ENCODE peak calls at places on chromosomes 4 and X, in eight cellular contexts. One of them, this sample, is unnamed.

GRCh38 chr4:142752331-142752830 is 93.7 kb downstream of the INPP4B start:
- DNase-seq in kidney: no peak
- DNase-seq in colonic mucosa: no peak
- DNase-seq in HL-60: no peak
- DNase-seq in mesenchymal stem cell: no peak
- DNase-seq in foreskin fibroblast: no peak
- DNase-seq in PC-3: no peak
- DNase-seq in bronchial epithelial cell: no peak
- DNase-seq in this sample: no peak

GRCh38 chrX:44155126-44155525 is 181.9 kb upstream of the NDP start:
- DNase-seq in PC-3: no peak
- DNase-seq in foreskin fibroblast: no peak
- DNase-seq in colonic mucosa: no peak
- DNase-seq in HL-60: no peak
- DNase-seq in mesenchymal stem cell: no peak
- DNase-seq in kidney: no peak
- DNase-seq in bronchial epithelial cell: no peak
- DNase-seq in this sample: no peak

GRCh38 chr4:55248756-55249155 is 97.3 kb upstream of the SRD5A3 start:
- DNase-seq in PC-3: no peak
- DNase-seq in colonic mucosa: no peak
- DNase-seq in HL-60: no peak
- DNase-seq in mesenchymal stem cell: no peak
- DNase-seq in foreskin fibroblast: no peak
- DNase-seq in bronchial epithelial cell: no peak
- DNase-seq in kidney: no peak
- DNase-seq in this sample: no peak

GRCh38 chr4:98434816-98435215 is 173.6 kb downstream of the RAP1GDS1 start:
- DNase-seq in colonic mucosa: no peak
- DNase-seq in foreskin fibroblast: no peak
- DNase-seq in bronchial epithelial cell: no peak
- DNase-seq in mesenchymal stem cell: no peak
- DNase-seq in PC-3: no peak
- DNase-seq in kidney: no peak
- DNase-seq in HL-60: no peak
- DNase-seq in this sample: no peak

GRCh38 chr4:174714393-174715211 is 114.4 kb downstream of the GLRA3 start:
- DNase-seq in PC-3: peak
- DNase-seq in mesenchymal stem cell: peak
- DNase-seq in bronchial epithelial cell: peak
- DNase-seq in colonic mucosa: peak
- DNase-seq in HL-60: peak
- DNase-seq in kidney: no peak
- DNase-seq in foreskin fibroblast: no peak
- DNase-seq in this sample: peak

GRCh38 chr4:145694929-145695328 is 15.0 kb downstream of the C4orf51 start:
- DNase-seq in kidney: no peak
- DNase-seq in bronchial epithelial cell: no peak
- DNase-seq in HL-60: no peak
- DNase-seq in foreskin fibroblast: no peak
- DNase-seq in mesenchymal stem cell: no peak
- DNase-seq in colonic mucosa: no peak
- DNase-seq in PC-3: peak
- DNase-seq in this sample: no peak

GRCh38 chrX:30971761-30972603 is 82.9 kb upstream of the TAB3 start:
- DNase-seq in HL-60: no peak
- DNase-seq in mesenchymal stem cell: peak
- DNase-seq in PC-3: peak
- DNase-seq in bronchial epithelial cell: peak
- DNase-seq in colonic mucosa: peak
- DNase-seq in kidney: no peak
- DNase-seq in foreskin fibroblast: peak
- DNase-seq in this sample: peak

GRCh38 chrX:71067079-71067478 is 1.1 kb downstream of the SNX12 start:
- DNase-seq in PC-3: no peak
- DNase-seq in HL-60: no peak
- DNase-seq in kidney: no peak
- DNase-seq in mesenchymal stem cell: peak
- DNase-seq in foreskin fibroblast: no peak
- DNase-seq in colonic mucosa: no peak
- DNase-seq in bronchial epithelial cell: no peak
- DNase-seq in this sample: no peak

GRCh38 chrX:2614911-2615310 is 76.2 kb upstream of the CD99 start:
- DNase-seq in kidney: no peak
- DNase-seq in foreskin fibroblast: peak
- DNase-seq in HL-60: no peak
- DNase-seq in bronchial epithelial cell: peak
- DNase-seq in mesenchymal stem cell: peak
- DNase-seq in PC-3: peak
- DNase-seq in colonic mucosa: no peak
- DNase-seq in this sample: peak

GRCh38 chrX:71282514-71283408 is 674 bp upstream of the NONO start:
- DNase-seq in foreskin fibroblast: no peak
- DNase-seq in bronchial epithelial cell: peak
- DNase-seq in kidney: no peak
- DNase-seq in PC-3: no peak
- DNase-seq in colonic mucosa: no peak
- DNase-seq in mesenchymal stem cell: no peak
- DNase-seq in HL-60: no peak
- DNase-seq in this sample: peak

GRCh38 chr4:87304659-87305277 is 17.9 kb downstream of the HSD17B13 start:
- DNase-seq in bronchial epithelial cell: peak
- DNase-seq in HL-60: no peak
- DNase-seq in PC-3: peak
- DNase-seq in colonic mucosa: no peak
- DNase-seq in foreskin fibroblast: no peak
- DNase-seq in mesenchymal stem cell: peak
- DNase-seq in kidney: no peak
- DNase-seq in this sample: peak

GRCh38 chr4:88533088-88533790 is 9.7 kb upstream of the PYURF start:
- DNase-seq in bronchial epithelial cell: peak
- DNase-seq in colonic mucosa: no peak
- DNase-seq in HL-60: no peak
- DNase-seq in kidney: no peak
- DNase-seq in PC-3: peak
- DNase-seq in mesenchymal stem cell: peak
- DNase-seq in foreskin fibroblast: peak
- DNase-seq in this sample: no peak

GRCh38 chrX:23554304-23554703 is 113.0 kb upstream of the PRDX4 start:
- DNase-seq in bronchial epithelial cell: peak
- DNase-seq in mesenchymal stem cell: peak
- DNase-seq in PC-3: peak
- DNase-seq in kidney: no peak
- DNase-seq in colonic mucosa: no peak
- DNase-seq in HL-60: no peak
- DNase-seq in foreskin fibroblast: peak
- DNase-seq in this sample: peak

GRCh38 chr4:46432923-46433322 is 43.0 kb upstream of the GABRA2 start:
- DNase-seq in foreskin fibroblast: no peak
- DNase-seq in colonic mucosa: no peak
- DNase-seq in bronchial epithelial cell: peak
- DNase-seq in mesenchymal stem cell: peak
- DNase-seq in HL-60: no peak
- DNase-seq in PC-3: peak
- DNase-seq in kidney: no peak
- DNase-seq in this sample: no peak

GRCh38 chrX:73447311-73447794 is 500 bp downstream of the CDX4 start:
- DNase-seq in foreskin fibroblast: no peak
- DNase-seq in kidney: peak
- DNase-seq in mesenchymal stem cell: no peak
- DNase-seq in bronchial epithelial cell: no peak
- DNase-seq in colonic mucosa: no peak
- DNase-seq in HL-60: no peak
- DNase-seq in PC-3: no peak
- DNase-seq in this sample: no peak

GRCh38 chr4:83516042-83516772 is 19.7 kb upstream of the GPAT3 start:
- DNase-seq in HL-60: no peak
- DNase-seq in colonic mucosa: no peak
- DNase-seq in bronchial epithelial cell: peak
- DNase-seq in foreskin fibroblast: peak
- DNase-seq in PC-3: peak
- DNase-seq in mesenchymal stem cell: peak
- DNase-seq in kidney: no peak
- DNase-seq in this sample: peak

GRCh38 chr4:53614616-53615015 is 23.3 kb upstream of the LNX1 start:
- DNase-seq in PC-3: peak
- DNase-seq in foreskin fibroblast: no peak
- DNase-seq in kidney: no peak
- DNase-seq in mesenchymal stem cell: no peak
- DNase-seq in HL-60: no peak
- DNase-seq in colonic mucosa: no peak
- DNase-seq in bronchial epithelial cell: no peak
- DNase-seq in this sample: no peak

GRCh38 chr4:160247091-160247656 is 1144.3 kb downstream of the RAPGEF2 start:
- DNase-seq in kidney: peak
- DNase-seq in colonic mucosa: no peak
- DNase-seq in bronchial epithelial cell: no peak
- DNase-seq in HL-60: no peak
- DNase-seq in foreskin fibroblast: no peak
- DNase-seq in mesenchymal stem cell: no peak
- DNase-seq in PC-3: no peak
- DNase-seq in this sample: no peak

GRCh38 chrX:106999002-106999975 is 723 bp downstream of the MORC4 start:
- DNase-seq in bronchial epithelial cell: peak
- DNase-seq in mesenchymal stem cell: peak
- DNase-seq in foreskin fibroblast: peak
- DNase-seq in colonic mucosa: peak
- DNase-seq in kidney: no peak
- DNase-seq in HL-60: no peak
- DNase-seq in PC-3: peak
- DNase-seq in this sample: peak

GRCh38 chrX:13752646-13753045 is 18.1 kb downstream of the OFD1 start:
- DNase-seq in colonic mucosa: no peak
- DNase-seq in kidney: no peak
- DNase-seq in mesenchymal stem cell: no peak
- DNase-seq in bronchial epithelial cell: no peak
- DNase-seq in foreskin fibroblast: no peak
- DNase-seq in HL-60: peak
- DNase-seq in PC-3: no peak
- DNase-seq in this sample: no peak

GRCh38 chrX:13752141-13752540 is 17.6 kb downstream of the OFD1 start:
- DNase-seq in bronchial epithelial cell: peak
- DNase-seq in HL-60: no peak
- DNase-seq in kidney: no peak
- DNase-seq in foreskin fibroblast: no peak
- DNase-seq in mesenchymal stem cell: no peak
- DNase-seq in colonic mucosa: no peak
- DNase-seq in PC-3: peak
- DNase-seq in this sample: no peak

GRCh38 chrX:13748486-13748885 is 13.9 kb downstream of the OFD1 start:
- DNase-seq in foreskin fibroblast: no peak
- DNase-seq in colonic mucosa: no peak
- DNase-seq in HL-60: no peak
- DNase-seq in PC-3: peak
- DNase-seq in kidney: no peak
- DNase-seq in mesenchymal stem cell: no peak
- DNase-seq in bronchial epithelial cell: no peak
- DNase-seq in this sample: no peak

GRCh38 chrX:13750204-13750603 is 15.7 kb downstream of the OFD1 start:
- DNase-seq in HL-60: no peak
- DNase-seq in foreskin fibroblast: no peak
- DNase-seq in PC-3: peak
- DNase-seq in kidney: no peak
- DNase-seq in colonic mucosa: no peak
- DNase-seq in mesenchymal stem cell: peak
- DNase-seq in bronchial epithelial cell: peak
- DNase-seq in this sample: peak

GRCh38 chrX:13750812-13751211 is 16.3 kb downstream of the OFD1 start:
- DNase-seq in PC-3: no peak
- DNase-seq in kidney: no peak
- DNase-seq in mesenchymal stem cell: no peak
- DNase-seq in HL-60: no peak
- DNase-seq in colonic mucosa: no peak
- DNase-seq in foreskin fibroblast: no peak
- DNase-seq in bronchial epithelial cell: no peak
- DNase-seq in this sample: no peak
- H3K4me3 ChIP-seq in PC-3: no peak
- H3K4me3 ChIP-seq in kidney: no peak
- H3K4me3 ChIP-seq in mesenchymal stem cell: no peak
- H3K4me3 ChIP-seq in HL-60: no peak
- H3K4me3 ChIP-seq in colonic mucosa: no peak
- H3K4me3 ChIP-seq in foreskin fibroblast: no peak
- H3K4me3 ChIP-seq in bronchial epithelial cell: no peak
- H3K4me3 ChIP-seq in this sample: no peak

GRCh38 chr4:185128272-185129119 is 14.6 kb upstream of the SLC25A4 start:
- DNase-seq in mesenchymal stem cell: peak
- DNase-seq in bronchial epithelial cell: peak
- DNase-seq in PC-3: no peak
- DNase-seq in foreskin fibroblast: no peak
- DNase-seq in kidney: peak
- DNase-seq in colonic mucosa: no peak
- DNase-seq in HL-60: no peak
- DNase-seq in this sample: no peak
- H3K4me3 ChIP-seq in mesenchymal stem cell: peak
- H3K4me3 ChIP-seq in bronchial epithelial cell: peak
- H3K4me3 ChIP-seq in PC-3: peak
- H3K4me3 ChIP-seq in foreskin fibroblast: peak
- H3K4me3 ChIP-seq in kidney: peak
- H3K4me3 ChIP-seq in colonic mucosa: peak
- H3K4me3 ChIP-seq in HL-60: peak
- H3K4me3 ChIP-seq in this sample: peak

GRCh38 chr4:77196866-77197265 is 39.9 kb downstream of the CCNG2 start:
- DNase-seq in mesenchymal stem cell: no peak
- DNase-seq in bronchial epithelial cell: no peak
- DNase-seq in HL-60: no peak
- DNase-seq in PC-3: no peak
- DNase-seq in colonic mucosa: no peak
- DNase-seq in kidney: no peak
- DNase-seq in foreskin fibroblast: no peak
- DNase-seq in this sample: no peak
- H3K4me3 ChIP-seq in mesenchymal stem cell: no peak
- H3K4me3 ChIP-seq in bronchial epithelial cell: no peak
- H3K4me3 ChIP-seq in HL-60: no peak
- H3K4me3 ChIP-seq in PC-3: no peak
- H3K4me3 ChIP-seq in colonic mucosa: no peak
- H3K4me3 ChIP-seq in kidney: no peak
- H3K4me3 ChIP-seq in foreskin fibroblast: no peak
- H3K4me3 ChIP-seq in this sample: no peak

DNA sequence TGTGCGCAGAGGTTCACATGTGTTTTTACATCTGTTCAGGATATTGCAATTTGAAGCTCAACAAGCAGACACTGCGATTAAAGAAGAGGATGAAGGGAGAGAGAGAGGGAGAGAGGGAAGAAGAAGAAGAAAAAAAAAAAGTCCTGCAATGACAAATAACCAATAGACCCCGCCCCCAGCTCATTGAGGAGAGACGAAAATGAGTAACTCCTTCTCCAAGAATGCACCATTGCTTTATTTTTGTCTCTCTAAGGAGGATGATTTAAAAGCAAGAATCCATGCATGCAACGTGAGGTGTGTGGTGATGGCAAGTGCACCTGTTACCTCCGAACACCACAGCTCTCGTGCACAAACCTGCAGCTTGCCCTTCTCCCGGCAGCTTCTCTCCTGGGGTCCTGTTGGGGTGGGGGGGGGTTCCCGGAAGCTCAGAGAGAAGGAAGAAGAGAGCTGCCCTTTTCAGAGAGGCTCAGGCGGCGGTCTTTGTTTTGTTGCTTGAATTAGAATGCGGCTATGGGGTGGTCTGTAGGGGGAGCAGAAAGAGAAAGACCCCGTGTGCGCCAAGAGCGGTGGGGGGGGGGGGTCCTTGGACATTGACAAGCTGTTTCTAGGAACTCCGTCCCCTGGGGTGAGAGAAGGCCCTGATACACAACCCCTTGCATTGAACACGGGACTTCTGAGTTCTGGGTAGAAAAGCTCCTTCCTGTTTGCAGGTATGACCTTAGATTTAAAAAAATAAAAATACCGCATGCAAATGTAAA is 100.7 kb downstream of the CRLF2 start:
- DNase-seq in colonic mucosa: no peak
- DNase-seq in HL-60: no peak
- DNase-seq in PC-3: no peak
- DNase-seq in mesenchymal stem cell: no peak
- DNase-seq in foreskin fibroblast: no peak
- DNase-seq in kidney: no peak
- DNase-seq in bronchial epithelial cell: no peak
- DNase-seq in this sample: no peak
- H3K4me3 ChIP-seq in colonic mucosa: no peak
- H3K4me3 ChIP-seq in HL-60: no peak
- H3K4me3 ChIP-seq in PC-3: no peak
- H3K4me3 ChIP-seq in mesenchymal stem cell: no peak
- H3K4me3 ChIP-seq in foreskin fibroblast: no peak
- H3K4me3 ChIP-seq in kidney: no peak
- H3K4me3 ChIP-seq in bronchial epithelial cell: no peak
- H3K4me3 ChIP-seq in this sample: no peak

This sample was measured in brain microvascular endothelial cell.